ENCODE peak calls at places on chromosomes 4 and X, in ten cellular contexts. Y, V, E, D, U, Z, S, K, L and G are unnamed samples.

GRCh38 chrX:107677501-107677901 is 49.2 kb downstream of the PRPS1 start:
- DNase-seq in Y (no peak), V (no peak), E (no peak), D (no peak), U (peak; percentile 47), Z (no peak), S (peak; percentile 83), K (no peak), L (no peak), G (peak; percentile 42)

GRCh38 chr4:107897823-107898222 is 33.5 kb upstream of the CYP2U1 start:
- DNase-seq in Y (no peak), V (no peak), E (no peak), D (no peak), U (no peak), Z (no peak), S (no peak), K (no peak), L (no peak), G (no peak)

GRCh38 chrX:10992110-10992509 is 119.0 kb upstream of the HCCS start:
- DNase-seq in Y (no peak), V (no peak), E (no peak), D (no peak), U (no peak), Z (no peak), S (no peak), K (no peak), L (no peak), G (no peak)

GRCh38 chr4:82898322-82899243 is 2.0 kb upstream of the THAP9 start:
- DNase-seq in Y (peak; percentile 34), V (no peak), E (no peak), D (no peak), U (peak; percentile 94), Z (no peak), S (peak; percentile 92), K (no peak), L (no peak), G (peak; percentile 92)

GRCh38 chrX:13220916-13221315 is 98.9 kb downstream of the ATXN3L start:
- DNase-seq in Y (no peak), V (no peak), E (no peak), D (no peak), U (peak; percentile 94), Z (no peak), S (peak; percentile 82), K (no peak), L (no peak), G (peak; percentile 94)

GRCh38 chr4:143384381-143384994 is 47.8 kb downstream of the GAB1 start:
- DNase-seq in Y (peak; percentile 33), V (no peak), E (no peak), D (no peak), U (peak; percentile 42), Z (no peak), S (peak; percentile 14), K (no peak), L (no peak), G (no peak)

GRCh38 chr4:7928711-7929505 is 10.8 kb downstream of the AFAP1 start:
- DNase-seq in Y (no peak), V (no peak), E (no peak), D (no peak), U (no peak), Z (no peak), S (peak; percentile 50), K (no peak), L (no peak), G (no peak)

GRCh38 chr4:41709844-41710481 is 38.6 kb downstream of the PHOX2B start:
- DNase-seq in Y (no peak), V (no peak), E (no peak), D (no peak), U (peak; percentile 87), Z (no peak), S (peak; percentile 93), K (no peak), L (no peak), G (peak; percentile 90)

GRCh38 chrX:8067754-8068469 is 103.2 kb downstream of the VCX2 start:
- DNase-seq in Y (no peak), V (no peak), E (no peak), D (no peak), U (peak; percentile 80), Z (no peak), S (peak; percentile 84), K (no peak), L (no peak), G (peak; percentile 76)

GRCh38 chrX:150229030-150229429 is 134.1 kb upstream of the MAMLD1 start:
- DNase-seq in Y (no peak), V (no peak), E (no peak), D (no peak), U (no peak), Z (no peak), S (no peak), K (no peak), L (no peak), G (no peak)

GRCh38 chrX:119895843-119896326 is at the start of gene AKAP14:
- DNase-seq in Y (no peak), V (no peak), E (no peak), D (no peak), U (no peak), Z (no peak), S (peak; percentile 22), K (no peak), L (no peak), G (no peak)

GRCh38 chr4:121380448-121381147 is at the start of gene QRFPR:
- DNase-seq in Y (no peak), V (no peak), E (no peak), D (no peak), U (peak; percentile 7), Z (no peak), S (peak; percentile 9), K (no peak), L (no peak), G (no peak)

GRCh38 chrX:55787063-55787462 is 69.5 kb downstream of the RRAGB start:
- DNase-seq in Y (no peak), V (no peak), E (no peak), D (no peak), U (peak; percentile 8), Z (no peak), S (no peak), K (no peak), L (no peak), G (no peak)

GRCh38 chrX:150767475-150768131 is 74.4 kb downstream of the MTMR1 start:
- DNase-seq in Y (no peak), V (no peak), E (no peak), D (no peak), U (peak; percentile 94), Z (no peak), S (peak; percentile 95), K (no peak), L (no peak), G (peak; percentile 92)

GRCh38 chrX:11564546-11564945 is 101.2 kb downstream of the ARHGAP6 start:
- DNase-seq in Y (no peak), V (no peak), E (no peak), D (no peak), U (no peak), Z (no peak), S (no peak), K (no peak), L (no peak), G (no peak)